ENCODE peak calls at places on chromosomes 1 and 21, in nine cellular contexts. One of them, this sample, is unnamed.
A peak's percentile ranks its signal among the peaks of the same experiment; 100 is the strongest.

GRCh38 chr1:12434174-12434573 is 183.8 kb downstream of the DHRS3 start:
- DNase-seq in left lung: no peak
- DNase-seq in NB4: peak; percentile 89
- DNase-seq in left ventricle myocardium superior: no peak
- DNase-seq in HFF-Myc: no peak
- DNase-seq in SHP77: no peak
- DNase-seq in T-helper 2 cell: no peak
- DNase-seq in stimulated activated CD4-positive, alpha-beta T cell treated with anti-CD3 and anti-CD28 coated beads, Interleukin-12 subunit alpha, Interleukin-12 subunit beta, amount 100 ng/mL, for 48 hours: peak; percentile 67
- DNase-seq in NCI-H1092: no peak
- DNase-seq in this sample: no peak

GRCh38 chr21:33067457-33067856 is 2.5 kb upstream of the OLIG1 start:
- DNase-seq in NCI-H1092: no peak
- DNase-seq in left ventricle myocardium superior: no peak
- DNase-seq in left lung: no peak
- DNase-seq in stimulated activated CD4-positive, alpha-beta T cell treated with anti-CD3 and anti-CD28 coated beads, Interleukin-12 subunit alpha, Interleukin-12 subunit beta, amount 100 ng/mL, for 48 hours: no peak
- DNase-seq in NB4: peak; percentile 96
- DNase-seq in SHP77: no peak
- DNase-seq in T-helper 2 cell: no peak
- DNase-seq in HFF-Myc: no peak
- DNase-seq in this sample: no peak

GRCh38 chr1:185663332-185663731 is 70.9 kb upstream of the HMCN1 start:
- DNase-seq in NCI-H1092: no peak
- DNase-seq in HFF-Myc: no peak
- DNase-seq in NB4: no peak
- DNase-seq in stimulated activated CD4-positive, alpha-beta T cell treated with anti-CD3 and anti-CD28 coated beads, Interleukin-12 subunit alpha, Interleukin-12 subunit beta, amount 100 ng/mL, for 48 hours: no peak
- DNase-seq in left ventricle myocardium superior: no peak
- DNase-seq in T-helper 2 cell: no peak
- DNase-seq in left lung: no peak
- DNase-seq in SHP77: no peak
- DNase-seq in this sample: no peak

GRCh38 chr1:25615563-25616079 is 970 bp upstream of the MAN1C1 start:
- DNase-seq in left ventricle myocardium superior: no peak
- DNase-seq in NB4: peak; percentile 20
- DNase-seq in HFF-Myc: no peak
- DNase-seq in SHP77: no peak
- DNase-seq in left lung: no peak
- DNase-seq in NCI-H1092: no peak
- DNase-seq in stimulated activated CD4-positive, alpha-beta T cell treated with anti-CD3 and anti-CD28 coated beads, Interleukin-12 subunit alpha, Interleukin-12 subunit beta, amount 100 ng/mL, for 48 hours: no peak
- DNase-seq in T-helper 2 cell: no peak
- DNase-seq in this sample: no peak

GRCh38 chr1:241838831-241839365 is 9.1 kb upstream of the EXO1 start:
- DNase-seq in NB4: no peak
- DNase-seq in HFF-Myc: no peak
- DNase-seq in left lung: no peak
- DNase-seq in left ventricle myocardium superior: no peak
- DNase-seq in NCI-H1092: no peak
- DNase-seq in stimulated activated CD4-positive, alpha-beta T cell treated with anti-CD3 and anti-CD28 coated beads, Interleukin-12 subunit alpha, Interleukin-12 subunit beta, amount 100 ng/mL, for 48 hours: no peak
- DNase-seq in SHP77: no peak
- DNase-seq in T-helper 2 cell: no peak
- DNase-seq in this sample: no peak

GRCh38 chr1:171740987-171741871 is 636 bp downstream of the VAMP4 start:
- DNase-seq in left ventricle myocardium superior: peak; percentile 52
- DNase-seq in SHP77: peak; percentile 39
- DNase-seq in HFF-Myc: no peak
- DNase-seq in NCI-H1092: peak; percentile 5
- DNase-seq in stimulated activated CD4-positive, alpha-beta T cell treated with anti-CD3 and anti-CD28 coated beads, Interleukin-12 subunit alpha, Interleukin-12 subunit beta, amount 100 ng/mL, for 48 hours: no peak
- DNase-seq in T-helper 2 cell: no peak
- DNase-seq in left lung: peak; percentile 36
- DNase-seq in NB4: peak; percentile 76
- DNase-seq in this sample: peak; percentile 26

GRCh38 chr1:94528271-94528670 is 13.3 kb downstream of the F3 start:
- DNase-seq in HFF-Myc: no peak
- DNase-seq in left lung: no peak
- DNase-seq in NCI-H1092: no peak
- DNase-seq in left ventricle myocardium superior: no peak
- DNase-seq in stimulated activated CD4-positive, alpha-beta T cell treated with anti-CD3 and anti-CD28 coated beads, Interleukin-12 subunit alpha, Interleukin-12 subunit beta, amount 100 ng/mL, for 48 hours: no peak
- DNase-seq in SHP77: no peak
- DNase-seq in NB4: peak; percentile 25
- DNase-seq in T-helper 2 cell: no peak
- DNase-seq in this sample: no peak

GRCh38 chr1:228045871-228046270 is 36.6 kb upstream of the ARF1 start:
- DNase-seq in left ventricle myocardium superior: peak; percentile 4
- DNase-seq in stimulated activated CD4-positive, alpha-beta T cell treated with anti-CD3 and anti-CD28 coated beads, Interleukin-12 subunit alpha, Interleukin-12 subunit beta, amount 100 ng/mL, for 48 hours: no peak
- DNase-seq in HFF-Myc: no peak
- DNase-seq in NB4: no peak
- DNase-seq in SHP77: no peak
- DNase-seq in NCI-H1092: no peak
- DNase-seq in T-helper 2 cell: no peak
- DNase-seq in left lung: no peak
- DNase-seq in this sample: peak; percentile 62

GRCh38 chr1:42739753-42740700 is at the start of gene CLDN19:
- DNase-seq in NCI-H1092: no peak
- DNase-seq in left lung: no peak
- DNase-seq in stimulated activated CD4-positive, alpha-beta T cell treated with anti-CD3 and anti-CD28 coated beads, Interleukin-12 subunit alpha, Interleukin-12 subunit beta, amount 100 ng/mL, for 48 hours: no peak
- DNase-seq in SHP77: no peak
- DNase-seq in HFF-Myc: no peak
- DNase-seq in NB4: no peak
- DNase-seq in T-helper 2 cell: no peak
- DNase-seq in left ventricle myocardium superior: no peak
- DNase-seq in this sample: peak; percentile 94

GRCh38 chr21:27555996-27556395 is 589.1 kb upstream of the ADAMTS5 start:
- DNase-seq in NB4: no peak
- DNase-seq in NCI-H1092: no peak
- DNase-seq in left ventricle myocardium superior: no peak
- DNase-seq in stimulated activated CD4-positive, alpha-beta T cell treated with anti-CD3 and anti-CD28 coated beads, Interleukin-12 subunit alpha, Interleukin-12 subunit beta, amount 100 ng/mL, for 48 hours: no peak
- DNase-seq in left lung: no peak
- DNase-seq in HFF-Myc: no peak
- DNase-seq in T-helper 2 cell: no peak
- DNase-seq in SHP77: no peak
- DNase-seq in this sample: no peak

GRCh38 chr1:154413177-154413576 is 8.0 kb downstream of the IL6R start:
- DNase-seq in SHP77: no peak
- DNase-seq in HFF-Myc: no peak
- DNase-seq in left ventricle myocardium superior: no peak
- DNase-seq in left lung: no peak
- DNase-seq in T-helper 2 cell: no peak
- DNase-seq in NB4: no peak
- DNase-seq in stimulated activated CD4-positive, alpha-beta T cell treated with anti-CD3 and anti-CD28 coated beads, Interleukin-12 subunit alpha, Interleukin-12 subunit beta, amount 100 ng/mL, for 48 hours: no peak
- DNase-seq in NCI-H1092: no peak
- DNase-seq in this sample: no peak

GRCh38 chr1:218412181-218412580 is 67.0 kb downstream of the TGFB2 start:
- DNase-seq in SHP77: no peak
- DNase-seq in left lung: no peak
- DNase-seq in NCI-H1092: no peak
- DNase-seq in NB4: no peak
- DNase-seq in stimulated activated CD4-positive, alpha-beta T cell treated with anti-CD3 and anti-CD28 coated beads, Interleukin-12 subunit alpha, Interleukin-12 subunit beta, amount 100 ng/mL, for 48 hours: no peak
- DNase-seq in T-helper 2 cell: no peak
- DNase-seq in HFF-Myc: no peak
- DNase-seq in left ventricle myocardium superior: no peak
- DNase-seq in this sample: no peak

GRCh38 chr1:176745945-176746344 is 283.0 kb downstream of the PAPPA2 start:
- DNase-seq in NB4: peak; percentile 6
- DNase-seq in HFF-Myc: no peak
- DNase-seq in T-helper 2 cell: no peak
- DNase-seq in left ventricle myocardium superior: no peak
- DNase-seq in SHP77: peak; percentile 3
- DNase-seq in left lung: no peak
- DNase-seq in stimulated activated CD4-positive, alpha-beta T cell treated with anti-CD3 and anti-CD28 coated beads, Interleukin-12 subunit alpha, Interleukin-12 subunit beta, amount 100 ng/mL, for 48 hours: no peak
- DNase-seq in NCI-H1092: no peak
- DNase-seq in this sample: no peak

GRCh38 chr1:244918422-244919319 is 54.3 kb upstream of the HNRNPU start:
- DNase-seq in left ventricle myocardium superior: peak; percentile 74
- DNase-seq in NB4: peak; percentile 84
- DNase-seq in NCI-H1092: peak; percentile 76
- DNase-seq in left lung: peak; percentile 86
- DNase-seq in T-helper 2 cell: peak; percentile 19
- DNase-seq in HFF-Myc: no peak
- DNase-seq in SHP77: peak; percentile 12
- DNase-seq in stimulated activated CD4-positive, alpha-beta T cell treated with anti-CD3 and anti-CD28 coated beads, Interleukin-12 subunit alpha, Interleukin-12 subunit beta, amount 100 ng/mL, for 48 hours: peak; percentile 12
- DNase-seq in this sample: peak; percentile 18

GRCh38 chr21:33362044-33362555 is 37.3 kb downstream of the IFNAR1 start:
- DNase-seq in left lung: no peak
- DNase-seq in NB4: peak; percentile 64
- DNase-seq in SHP77: peak; percentile 70
- DNase-seq in stimulated activated CD4-positive, alpha-beta T cell treated with anti-CD3 and anti-CD28 coated beads, Interleukin-12 subunit alpha, Interleukin-12 subunit beta, amount 100 ng/mL, for 48 hours: peak; percentile 34
- DNase-seq in HFF-Myc: no peak
- DNase-seq in left ventricle myocardium superior: no peak
- DNase-seq in NCI-H1092: no peak
- DNase-seq in T-helper 2 cell: peak; percentile 27
- DNase-seq in this sample: peak; percentile 85

GRCh38 chr1:202798792-202799331 is 9.4 kb downstream of the KDM5B start:
- DNase-seq in NB4: no peak
- DNase-seq in HFF-Myc: no peak
- DNase-seq in left ventricle myocardium superior: no peak
- DNase-seq in left lung: no peak
- DNase-seq in SHP77: no peak
- DNase-seq in T-helper 2 cell: no peak
- DNase-seq in stimulated activated CD4-positive, alpha-beta T cell treated with anti-CD3 and anti-CD28 coated beads, Interleukin-12 subunit alpha, Interleukin-12 subunit beta, amount 100 ng/mL, for 48 hours: no peak
- DNase-seq in NCI-H1092: no peak
- DNase-seq in this sample: no peak

GRCh38 chr1:31701137-31701736 is 2.6 kb downstream of the COL16A1 start:
- DNase-seq in NB4: peak; percentile 85
- DNase-seq in left lung: peak; percentile 43
- DNase-seq in T-helper 2 cell: no peak
- DNase-seq in SHP77: peak; percentile 77
- DNase-seq in HFF-Myc: peak; percentile 98
- DNase-seq in NCI-H1092: no peak
- DNase-seq in left ventricle myocardium superior: peak; percentile 89
- DNase-seq in stimulated activated CD4-positive, alpha-beta T cell treated with anti-CD3 and anti-CD28 coated beads, Interleukin-12 subunit alpha, Interleukin-12 subunit beta, amount 100 ng/mL, for 48 hours: no peak
- DNase-seq in this sample: peak; percentile 70

GRCh38 chr21:38241029-38241740 is 15.6 kb upstream of the KCNJ15 start:
- DNase-seq in T-helper 2 cell: no peak
- DNase-seq in NCI-H1092: no peak
- DNase-seq in stimulated activated CD4-positive, alpha-beta T cell treated with anti-CD3 and anti-CD28 coated beads, Interleukin-12 subunit alpha, Interleukin-12 subunit beta, amount 100 ng/mL, for 48 hours: no peak
- DNase-seq in HFF-Myc: no peak
- DNase-seq in NB4: no peak
- DNase-seq in left ventricle myocardium superior: peak; percentile 56
- DNase-seq in SHP77: no peak
- DNase-seq in left lung: no peak
- DNase-seq in this sample: no peak

GRCh38 chr1:42264791-42265190 is 70.2 kb downstream of the FOXJ3 start:
- DNase-seq in NB4: no peak
- DNase-seq in T-helper 2 cell: no peak
- DNase-seq in HFF-Myc: no peak
- DNase-seq in NCI-H1092: no peak
- DNase-seq in SHP77: no peak
- DNase-seq in left ventricle myocardium superior: no peak
- DNase-seq in stimulated activated CD4-positive, alpha-beta T cell treated with anti-CD3 and anti-CD28 coated beads, Interleukin-12 subunit alpha, Interleukin-12 subunit beta, amount 100 ng/mL, for 48 hours: no peak
- DNase-seq in left lung: no peak
- DNase-seq in this sample: no peak

GRCh38 chr1:89179343-89179742 is 3.5 kb upstream of the GBP7 start:
- DNase-seq in T-helper 2 cell: no peak
- DNase-seq in HFF-Myc: no peak
- DNase-seq in left ventricle myocardium superior: no peak
- DNase-seq in left lung: no peak
- DNase-seq in stimulated activated CD4-positive, alpha-beta T cell treated with anti-CD3 and anti-CD28 coated beads, Interleukin-12 subunit alpha, Interleukin-12 subunit beta, amount 100 ng/mL, for 48 hours: no peak
- DNase-seq in NB4: no peak
- DNase-seq in NCI-H1092: no peak
- DNase-seq in SHP77: no peak
- DNase-seq in this sample: no peak

GRCh38 chr1:238177960-238178359 is 287.2 kb upstream of the ZP4 start:
- DNase-seq in NCI-H1092: no peak
- DNase-seq in left lung: no peak
- DNase-seq in left ventricle myocardium superior: no peak
- DNase-seq in NB4: no peak
- DNase-seq in T-helper 2 cell: no peak
- DNase-seq in stimulated activated CD4-positive, alpha-beta T cell treated with anti-CD3 and anti-CD28 coated beads, Interleukin-12 subunit alpha, Interleukin-12 subunit beta, amount 100 ng/mL, for 48 hours: no peak
- DNase-seq in HFF-Myc: no peak
- DNase-seq in SHP77: no peak
- DNase-seq in this sample: peak; percentile 59

GRCh38 chr1:40782371-40782956 is 1.1 kb upstream of the KCNQ4 start:
- DNase-seq in left ventricle myocardium superior: peak; percentile 47
- DNase-seq in NB4: no peak
- DNase-seq in HFF-Myc: no peak
- DNase-seq in stimulated activated CD4-positive, alpha-beta T cell treated with anti-CD3 and anti-CD28 coated beads, Interleukin-12 subunit alpha, Interleukin-12 subunit beta, amount 100 ng/mL, for 48 hours: no peak
- DNase-seq in left lung: no peak
- DNase-seq in NCI-H1092: peak; percentile 10
- DNase-seq in T-helper 2 cell: no peak
- DNase-seq in SHP77: no peak
- DNase-seq in this sample: peak; percentile 57

GRCh38 chr1:212124891-212125582 is 89.5 kb downstream of the DTL start:
- DNase-seq in NB4: peak; percentile 73
- DNase-seq in HFF-Myc: no peak
- DNase-seq in stimulated activated CD4-positive, alpha-beta T cell treated with anti-CD3 and anti-CD28 coated beads, Interleukin-12 subunit alpha, Interleukin-12 subunit beta, amount 100 ng/mL, for 48 hours: no peak
- DNase-seq in left lung: no peak
- DNase-seq in T-helper 2 cell: no peak
- DNase-seq in SHP77: no peak
- DNase-seq in left ventricle myocardium superior: no peak
- DNase-seq in NCI-H1092: no peak
- DNase-seq in this sample: no peak

GRCh38 chr1:44827197-44828002 is 15.7 kb downstream of the PTCH2 start:
- DNase-seq in left ventricle myocardium superior: no peak
- DNase-seq in stimulated activated CD4-positive, alpha-beta T cell treated with anti-CD3 and anti-CD28 coated beads, Interleukin-12 subunit alpha, Interleukin-12 subunit beta, amount 100 ng/mL, for 48 hours: no peak
- DNase-seq in HFF-Myc: no peak
- DNase-seq in NCI-H1092: no peak
- DNase-seq in left lung: no peak
- DNase-seq in T-helper 2 cell: no peak
- DNase-seq in SHP77: no peak
- DNase-seq in NB4: no peak
- DNase-seq in this sample: peak; percentile 75

GRCh38 chr1:63825111-63825510 is 51.3 kb downstream of the ROR1 start:
- DNase-seq in HFF-Myc: no peak
- DNase-seq in T-helper 2 cell: no peak
- DNase-seq in NB4: no peak
- DNase-seq in left lung: no peak
- DNase-seq in stimulated activated CD4-positive, alpha-beta T cell treated with anti-CD3 and anti-CD28 coated beads, Interleukin-12 subunit alpha, Interleukin-12 subunit beta, amount 100 ng/mL, for 48 hours: no peak
- DNase-seq in NCI-H1092: no peak
- DNase-seq in SHP77: no peak
- DNase-seq in left ventricle myocardium superior: no peak
- DNase-seq in this sample: no peak

GRCh38 chr1:235083589-235084323 is 44.9 kb downstream of the TOMM20 start:
- DNase-seq in NB4: peak; percentile 96
- DNase-seq in HFF-Myc: peak; percentile 84
- DNase-seq in left ventricle myocardium superior: peak; percentile 87
- DNase-seq in T-helper 2 cell: peak; percentile 19
- DNase-seq in stimulated activated CD4-positive, alpha-beta T cell treated with anti-CD3 and anti-CD28 coated beads, Interleukin-12 subunit alpha, Interleukin-12 subunit beta, amount 100 ng/mL, for 48 hours: peak; percentile 56
- DNase-seq in SHP77: peak; percentile 91
- DNase-seq in NCI-H1092: peak; percentile 86
- DNase-seq in left lung: peak; percentile 91
- DNase-seq in this sample: peak; percentile 93

GRCh38 chr1:74767490-74767889 is 34.5 kb downstream of the TYW3 start:
- DNase-seq in NB4: peak; percentile 39
- DNase-seq in HFF-Myc: peak; percentile 6
- DNase-seq in T-helper 2 cell: no peak
- DNase-seq in SHP77: no peak
- DNase-seq in stimulated activated CD4-positive, alpha-beta T cell treated with anti-CD3 and anti-CD28 coated beads, Interleukin-12 subunit alpha, Interleukin-12 subunit beta, amount 100 ng/mL, for 48 hours: no peak
- DNase-seq in left ventricle myocardium superior: no peak
- DNase-seq in NCI-H1092: no peak
- DNase-seq in left lung: no peak
- DNase-seq in this sample: peak; percentile 21

GRCh38 chr1:87880747-87881133 is 552.1 kb downstream of the LMO4 start:
- DNase-seq in T-helper 2 cell: no peak
- DNase-seq in left ventricle myocardium superior: no peak
- DNase-seq in NCI-H1092: no peak
- DNase-seq in HFF-Myc: no peak
- DNase-seq in stimulated activated CD4-positive, alpha-beta T cell treated with anti-CD3 and anti-CD28 coated beads, Interleukin-12 subunit alpha, Interleukin-12 subunit beta, amount 100 ng/mL, for 48 hours: no peak
- DNase-seq in NB4: no peak
- DNase-seq in left lung: no peak
- DNase-seq in SHP77: no peak
- DNase-seq in this sample: no peak

GRCh38 chr1:227428803-227429202 is 110.5 kb upstream of the CDC42BPA start:
- DNase-seq in NCI-H1092: peak; percentile 19
- DNase-seq in stimulated activated CD4-positive, alpha-beta T cell treated with anti-CD3 and anti-CD28 coated beads, Interleukin-12 subunit alpha, Interleukin-12 subunit beta, amount 100 ng/mL, for 48 hours: no peak
- DNase-seq in SHP77: peak; percentile 18
- DNase-seq in left ventricle myocardium superior: no peak
- DNase-seq in NB4: no peak
- DNase-seq in HFF-Myc: peak; percentile 77
- DNase-seq in T-helper 2 cell: no peak
- DNase-seq in left lung: no peak
- DNase-seq in this sample: no peak

GRCh38 chr1:43522776-43523480 is 7.8 kb upstream of the PTPRF start:
- DNase-seq in left lung: peak; percentile 42
- DNase-seq in stimulated activated CD4-positive, alpha-beta T cell treated with anti-CD3 and anti-CD28 coated beads, Interleukin-12 subunit alpha, Interleukin-12 subunit beta, amount 100 ng/mL, for 48 hours: no peak
- DNase-seq in NB4: no peak
- DNase-seq in T-helper 2 cell: no peak
- DNase-seq in NCI-H1092: no peak
- DNase-seq in left ventricle myocardium superior: no peak
- DNase-seq in HFF-Myc: peak; percentile 25
- DNase-seq in SHP77: peak; percentile 56
- DNase-seq in this sample: no peak

This sample was measured in ELF-1.